ENCODE peak calls at places on chromosome 19, in eight cellular contexts. D is IMR-90, M is astrocyte of the spinal cord, J is stomach, Q is foreskin fibroblast, L is cardiac muscle cell, I is CD14-positive monocyte, W is body of pancreas. P is an unnamed sample.

GRCh38 chr19:16801599-16801998 is 27.6 kb upstream of the SIN3B start:
- DNase-seq in L (no peak), J (no peak), M (peak), D (peak), W (no peak), Q (peak), I (peak), P (no peak)

GRCh38 chr19:2944403-2944774 is 382 bp downstream of the ZNF77 start:
- DNase-seq in D (no peak), I (no peak), W (no peak), Q (no peak), J (no peak), M (no peak), L (no peak), P (no peak)

GRCh38 chr19:6216996-6217751 is 62.6 kb downstream of the MLLT1 start:
- DNase-seq in M (peak), D (peak), J (no peak), L (peak), I (peak), Q (no peak), W (no peak), P (no peak)

GRCh38 chr19:56678205-56678604 is 6.6 kb upstream of the ZNF835 start:
- DNase-seq in L (no peak), W (no peak), Q (no peak), M (no peak), I (no peak), J (no peak), D (no peak), P (no peak)

GRCh38 chr19:38003427-38004099 is 96.6 kb downstream of the SIPA1L3 start:
- DNase-seq in W (peak), L (peak), J (peak), Q (peak), I (no peak), M (peak), D (peak), P (no peak)

GRCh38 chr19:28534740-28535351 is 678.1 kb downstream of the UQCRFS1 start:
- DNase-seq in I (no peak), M (no peak), Q (no peak), J (no peak), D (no peak), L (no peak), W (no peak), P (no peak)

GRCh38 chr19:18700501-18701249 is 17.2 kb downstream of the CRTC1 start:
- DNase-seq in M (peak), L (peak), I (peak), Q (peak), D (peak), W (peak), J (peak), P (no peak)

GRCh38 chr19:11382898-11383705 is 1.0 kb downstream of the EPOR start:
- DNase-seq in L (peak), W (peak), D (no peak), Q (peak), J (peak), M (no peak), I (peak), P (no peak)

DNA sequence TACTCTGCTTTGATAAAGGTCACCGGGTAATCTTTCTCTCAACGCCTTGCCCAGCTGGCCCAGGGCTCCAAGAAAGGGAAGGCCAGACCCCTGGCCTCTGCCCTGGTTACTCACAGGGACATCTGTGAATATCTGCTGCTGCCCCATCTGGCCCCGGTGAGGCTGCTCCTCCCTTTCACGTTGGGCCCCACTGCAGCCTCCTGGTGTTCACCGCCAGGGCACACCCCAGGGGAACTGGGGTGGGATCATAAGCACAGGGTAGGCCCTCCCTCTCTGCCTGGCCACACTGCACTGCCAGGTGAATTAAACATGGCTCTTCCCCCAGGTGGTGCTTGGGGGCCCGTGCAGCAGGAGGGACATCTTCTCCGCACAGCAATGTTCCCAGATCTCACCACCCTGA is 12.7 kb downstream of the LAIR1 start:
- DNase-seq in J (no peak), W (no peak), I (no peak), Q (no peak), D (no peak), M (no peak), L (no peak), P (no peak)
- TF ChIP-seq CTCF in J (no peak), W (no peak), I (no peak), Q (no peak), D (no peak), M (no peak), L (no peak), P (no peak)

DNA sequence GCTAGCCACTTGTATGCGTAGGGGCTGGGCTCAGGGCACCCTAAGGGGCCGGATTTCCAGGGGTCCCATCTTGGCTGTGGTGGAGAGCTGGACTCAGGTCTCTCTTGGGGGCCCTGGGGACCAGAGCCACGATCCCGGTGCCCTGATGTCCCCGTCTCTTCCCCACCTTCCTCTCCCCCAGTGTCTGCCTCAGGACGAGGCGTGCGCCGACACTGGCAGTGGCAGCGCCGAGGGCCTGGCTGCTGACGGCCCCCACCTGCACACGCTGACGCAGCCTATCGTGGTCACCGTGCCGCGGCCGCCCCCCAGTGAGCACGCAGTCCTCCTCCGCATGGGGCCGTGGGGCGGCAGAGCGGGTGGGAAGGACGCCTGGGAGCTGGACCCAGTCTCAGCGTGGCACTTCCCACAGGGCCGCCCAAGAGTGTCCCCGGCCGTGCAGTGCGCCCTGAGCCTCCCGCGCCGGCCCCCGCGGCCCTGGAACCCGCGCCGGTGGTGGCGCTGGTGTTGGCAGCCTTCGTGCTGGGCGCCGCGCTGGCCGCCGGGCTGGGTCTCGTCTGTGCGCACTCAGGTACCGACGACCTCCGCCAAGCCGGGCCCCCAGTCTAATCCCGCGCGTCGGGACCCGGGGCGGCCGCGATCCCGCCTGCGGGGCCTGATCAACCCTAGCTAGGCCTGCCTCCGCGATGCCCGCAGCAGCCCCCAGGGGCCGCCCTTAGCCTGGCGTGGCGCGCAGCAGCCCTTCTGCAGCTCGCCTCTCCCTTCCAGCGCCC is 2.7 kb upstream of the SNAPC2 start:
- DNase-seq in D (peak), I (peak), Q (peak), J (peak), M (peak), W (peak), L (peak), P (no peak)
- TF ChIP-seq CTCF in D (peak), I (peak), Q (peak), J (peak), M (peak), W (peak), L (peak), P (no peak)

DNA sequence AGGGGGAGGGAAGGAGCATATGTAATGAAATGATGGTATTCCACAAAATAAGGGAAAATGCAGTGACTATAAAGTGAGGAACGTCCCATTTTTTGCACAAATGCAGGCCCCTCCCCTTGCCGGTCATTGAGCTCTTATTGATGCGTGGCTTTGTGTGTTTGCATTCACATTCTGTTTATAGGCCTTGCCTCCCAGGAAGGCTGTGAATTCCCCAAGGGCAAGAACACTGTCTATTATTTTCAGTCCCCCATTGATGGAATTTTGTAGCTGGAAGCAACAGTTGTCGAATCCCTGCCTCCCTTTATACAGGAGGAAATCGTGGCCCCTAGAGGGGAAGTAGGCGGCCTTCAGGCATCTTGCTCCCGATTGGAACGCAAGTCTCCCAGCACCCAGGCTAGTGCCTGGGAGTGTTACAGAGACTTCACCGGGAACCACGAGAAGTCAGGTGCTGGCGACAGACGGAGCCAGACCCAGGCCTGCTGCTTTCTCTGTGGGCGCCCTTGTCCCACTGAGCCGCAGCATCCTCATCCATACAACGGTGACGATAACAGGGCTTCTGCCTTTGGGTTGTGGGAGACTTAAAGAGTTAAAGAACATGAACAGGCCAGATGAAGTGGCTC is 6.9 kb downstream of the SBSN start:
- DNase-seq in I (no peak), J (no peak), D (no peak), L (no peak), M (no peak), Q (no peak), W (no peak), P (no peak)
- TF ChIP-seq CTCF in I (no peak), J (no peak), D (no peak), L (no peak), M (no peak), Q (no peak), W (no peak), P (no peak)

GRCh38 chr19:40605201-40605971 is 4.2 kb downstream of the LTBP4 start:
- DNase-seq in J (peak), M (peak), W (peak), I (peak), D (peak), L (peak), Q (peak), P (no peak)
- TF ChIP-seq CTCF in J (no peak), M (peak), W (no peak), I (peak), D (peak), L (peak), Q (no peak), P (no peak)

P was measured in omental fat pad.